ENCODE peak calls at places on chromosomes 13 and 19, in four cellular contexts. A is IMR-90, W is mucosa of descending colon, H is epithelial cell of esophagus. X is an unnamed sample.

GRCh38 chr13:40319699-40320586 is 346.5 kb downstream of the FOXO1 start:
- DNase-seq in A (no peak), W (no peak), H (peak; percentile 36), X (no peak)

GRCh38 chr19:6236310-6237291 is 43.2 kb downstream of the MLLT1 start:
- DNase-seq in A (no peak), W (peak; percentile 79), H (peak; percentile 84), X (no peak)

GRCh38 chr13:66207610-66208009 is 1022.5 kb downstream of the PCDH9 start:
- DNase-seq in A (no peak), W (no peak), H (no peak), X (no peak)

GRCh38 chr19:48271531-48272151 is 1.8 kb downstream of the ZNF114 start:
- DNase-seq in A (peak; percentile 35), W (peak; percentile 59), H (peak; percentile 58), X (peak; percentile 80)

GRCh38 chr19:37304190-37304883 is 66.6 kb upstream of the ZNF527 start:
- DNase-seq in A (no peak), W (no peak), H (no peak), X (peak; percentile 76)

GRCh38 chr19:17289489-17289888 is 7.8 kb downstream of the ANKLE1 start:
- DNase-seq in A (peak; percentile 90), W (no peak), H (peak; percentile 82), X (peak; percentile 91)

GRCh38 chr13:51437550-51438127 is 15.2 kb downstream of the INTS6 start:
- DNase-seq in A (no peak), W (no peak), H (peak; percentile 10), X (no peak)

GRCh38 chr13:88196106-88196505 is 524.9 kb downstream of the SLITRK5 start:
- DNase-seq in A (no peak), W (no peak), H (no peak), X (no peak)

GRCh38 chr19:19110410-19111137 is 27.7 kb downstream of the TMEM161A start:
- DNase-seq in A (no peak), W (no peak), H (peak; percentile 22), X (peak; percentile 69)

GRCh38 chr19:6458695-6459355 is 767 bp downstream of the SLC25A23 start:
- DNase-seq in A (no peak), W (peak; percentile 67), H (no peak), X (no peak)

GRCh38 chr19:10230155-10230903 is 802 bp downstream of the S1PR2 start:
- DNase-seq in A (peak; percentile 58), W (peak; percentile 81), H (no peak), X (peak; percentile 77)

GRCh38 chr19:16594131-16594586 is 21.9 kb upstream of the SLC35E1 start:
- DNase-seq in A (no peak), W (peak; percentile 68), H (no peak), X (no peak)

GRCh38 chr13:106847049-106847448 is 279.1 kb upstream of the ARGLU1 start:
- DNase-seq in A (no peak), W (no peak), H (peak; percentile 24), X (no peak)

DNA sequence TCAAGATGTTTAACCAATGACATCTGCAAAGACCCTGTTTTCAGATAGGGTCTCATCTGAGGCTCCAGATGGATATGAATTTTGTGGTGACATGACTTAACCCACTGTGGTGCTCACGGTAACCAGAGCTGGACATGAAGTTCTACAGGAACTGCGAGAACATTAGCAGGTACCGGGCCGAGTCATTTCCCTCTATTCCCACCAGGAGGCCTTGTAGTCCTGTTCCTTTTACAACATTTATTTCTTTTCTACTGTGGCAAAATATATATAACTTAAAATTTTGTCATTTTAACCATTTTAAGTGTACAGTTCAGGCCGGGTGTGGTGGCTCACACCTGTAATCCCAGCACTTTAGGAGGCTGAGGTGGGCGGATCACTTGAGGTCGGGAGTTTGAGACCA is 7.6 kb upstream of the TSPAN16 start:
- DNase-seq in A (peak; percentile 41), W (no peak), H (peak; percentile 48), X (no peak)
- TF ChIP-seq CTCF in A (peak; percentile 60), W (no peak), H (peak; percentile 65), X (peak; percentile 53)

GRCh38 chr19:32702010-32702409 is 10.4 kb downstream of the NUDT19 start:
- DNase-seq in A (no peak), W (no peak), H (no peak), X (no peak)
- TF ChIP-seq CTCF in A (no peak), W (no peak), H (no peak), X (no peak)

DNA sequence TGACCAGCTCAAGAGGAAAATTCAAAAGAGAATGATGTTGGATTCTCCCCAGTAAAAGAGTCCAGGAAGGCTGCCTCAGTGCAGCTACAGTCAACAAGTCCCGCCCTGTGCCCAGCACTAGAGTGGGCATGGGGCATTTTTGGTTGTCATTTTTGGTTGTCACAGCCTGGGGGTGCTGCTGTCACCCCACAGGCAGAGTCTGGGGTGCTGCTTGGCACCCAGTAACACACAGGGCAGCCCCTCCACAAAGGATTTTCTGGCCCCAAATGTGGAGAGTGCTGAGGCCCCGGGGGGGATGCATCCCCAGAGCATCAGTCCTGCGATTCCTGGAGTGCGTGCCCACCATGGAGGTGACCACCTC is 28.2 kb upstream of the TMEM255B start:
- DNase-seq in A (no peak), W (no peak), H (no peak), X (no peak)
- TF ChIP-seq CTCF in A (no peak), W (no peak), H (no peak), X (no peak)

GRCh38 chr19:46016426-46017094 is 6.3 kb downstream of the PGLYRP1 start:
- DNase-seq in A (peak; percentile 68), W (peak; percentile 84), H (peak; percentile 83), X (peak; percentile 92)

GRCh38 chr19:46017874-46018675 is 4.8 kb downstream of the PGLYRP1 start:
- DNase-seq in A (no peak), W (no peak), H (no peak), X (no peak)

GRCh38 chr19:46018729-46019251 is 4.1 kb downstream of the PGLYRP1 start:
- DNase-seq in A (no peak), W (no peak), H (no peak), X (no peak)

GRCh38 chr19:46015961-46016425 is 6.9 kb downstream of the PGLYRP1 start:
- DNase-seq in A (no peak), W (peak; percentile 65), H (no peak), X (no peak)

GRCh38 chr19:46017095-46017429 is 5.8 kb downstream of the PGLYRP1 start:
- DNase-seq in A (no peak), W (no peak), H (no peak), X (no peak)
- TF ChIP-seq CTCF in A (no peak), W (no peak), H (no peak), X (peak; percentile 1)

GRCh38 chr19:43779820-43780219 is 953 bp downstream of the KCNN4 start:
- DNase-seq in A (no peak), W (no peak), H (no peak), X (no peak)
- TF ChIP-seq CTCF in A (no peak), W (no peak), H (peak; percentile 21), X (peak; percentile 23)

GRCh38 chr13:20127563-20128458 is 33.0 kb downstream of the GJA3 start:
- DNase-seq in A (peak; percentile 16), W (peak; percentile 73), H (peak; percentile 38), X (peak; percentile 67)
- TF ChIP-seq CTCF in A (peak; percentile 15), W (peak; percentile 31), H (peak; percentile 27), X (peak; percentile 56)

GRCh38 chr19:34642241-34642640 is 34.7 kb downstream of the SCGB2B2 start:
- DNase-seq in A (no peak), W (no peak), H (no peak), X (no peak)

GRCh38 chr19:34645551-34645950 is 31.4 kb downstream of the SCGB2B2 start:
- DNase-seq in A (no peak), W (no peak), H (no peak), X (no peak)

GRCh38 chr19:34649886-34650543 is 26.9 kb downstream of the SCGB2B2 start:
- DNase-seq in A (no peak), W (no peak), H (no peak), X (no peak)

GRCh38 chr19:34639491-34640085 is 37.4 kb downstream of the SCGB2B2 start:
- DNase-seq in A (peak; percentile 72), W (no peak), H (peak; percentile 63), X (peak; percentile 61)

DNA sequence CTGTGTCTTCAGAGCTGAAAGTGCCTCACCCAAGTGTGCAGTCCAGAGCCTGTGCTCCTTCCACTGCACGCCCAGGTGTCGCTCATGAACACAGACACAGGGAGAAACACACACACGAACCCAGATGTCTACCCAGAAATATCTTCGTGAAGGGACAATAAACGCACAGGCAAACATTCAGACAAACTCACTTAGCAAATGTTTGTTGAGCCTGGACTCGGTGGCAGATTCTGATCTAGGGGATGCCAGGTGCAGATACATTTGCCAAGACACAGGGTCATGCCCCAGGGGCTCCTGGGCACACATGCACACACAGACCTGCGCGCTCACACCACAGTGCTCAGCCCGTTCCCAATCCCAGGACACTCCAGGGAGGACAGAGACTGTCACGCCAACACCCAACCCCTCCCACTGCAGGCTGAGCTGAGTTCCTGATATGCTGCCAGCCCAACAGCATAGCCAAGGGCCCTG is 31.9 kb downstream of the SCGB2B2 start:
- DNase-seq in A (no peak), W (no peak), H (no peak), X (no peak)
- TF ChIP-seq CTCF in A (no peak), W (no peak), H (no peak), X (no peak)

GRCh38 chr19:49570997-49571676 is 9.2 kb downstream of the NOSIP start:
- DNase-seq in A (no peak), W (no peak), H (peak; percentile 23), X (peak; percentile 67)
- TF ChIP-seq CTCF in A (no peak), W (no peak), H (peak; percentile 27), X (peak; percentile 19)

GRCh38 chr13:113634279-113635047 is 23.5 kb downstream of the ATP4B start:
- DNase-seq in A (no peak), W (no peak), H (no peak), X (no peak)

GRCh38 chr13:113635709-113636108 is 22.3 kb downstream of the ATP4B start:
- DNase-seq in A (no peak), W (no peak), H (no peak), X (no peak)

GRCh38 chr13:113636266-113636963 is 21.6 kb downstream of the ATP4B start:
- DNase-seq in A (no peak), W (no peak), H (no peak), X (no peak)

GRCh38 chr13:113633485-113633873 is 24.5 kb downstream of the ATP4B start:
- DNase-seq in A (no peak), W (no peak), H (no peak), X (no peak)

DNA sequence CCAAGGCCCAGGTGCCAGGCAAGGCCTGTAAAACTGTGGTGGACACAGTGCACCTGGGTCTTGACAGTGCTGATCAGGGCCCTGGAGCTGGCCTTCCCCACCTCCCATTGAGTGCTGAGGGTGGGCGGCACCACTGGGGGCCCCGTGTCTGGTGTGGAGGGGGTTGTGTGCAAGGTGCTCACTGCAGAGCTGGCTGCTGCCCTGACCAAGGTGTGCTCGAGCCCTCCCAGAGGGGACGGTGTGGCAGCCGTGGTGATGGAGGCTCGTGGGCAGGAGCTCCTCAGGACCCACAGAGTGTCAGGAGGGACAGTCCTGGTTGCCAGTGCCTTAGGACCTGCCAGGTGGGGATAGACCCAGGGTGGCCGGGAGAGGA is 23.0 kb downstream of the ATP4B start:
- DNase-seq in A (no peak), W (no peak), H (no peak), X (no peak)
- TF ChIP-seq CTCF in A (no peak), W (no peak), H (no peak), X (no peak)

GRCh38 chr13:43405457-43405856 is 381.3 kb downstream of the ENOX1 start:
- DNase-seq in A (peak; percentile 74), W (no peak), H (peak; percentile 81), X (no peak)
- TF ChIP-seq CTCF in A (no peak), W (no peak), H (no peak), X (no peak)

X was measured in H9.